ENCODE peak calls at places on chromosome 6, in six cellular contexts. O, B, D, Y, J and T are unnamed samples.

GRCh38 chr6:135299256-135299655 is 118.1 kb downstream of the MYB start:
- ATAC-seq in O (no peak), D (no peak), Y (no peak), J (no peak), B (no peak), T (no peak)

GRCh38 chr6:134720353-134721094 is 229.4 kb downstream of the ALDH8A1 start:
- ATAC-seq in B (peak; percentile 35), J (no peak), D (no peak), O (no peak), Y (peak; percentile 76), T (peak; percentile 43)

GRCh38 chr6:64861039-64861651 is 845.9 kb downstream of the EYS start:
- ATAC-seq in J (no peak), D (no peak), O (no peak), B (no peak), Y (peak; percentile 37), T (peak; percentile 39)

GRCh38 chr6:2124260-2124709 is 121.1 kb downstream of the GMDS start:
- ATAC-seq in O (no peak), J (no peak), D (no peak), B (peak; percentile 27), Y (peak; percentile 58), T (no peak)

GRCh38 chr6:91045152-91045551 is 458.3 kb upstream of the MAP3K7 start:
- ATAC-seq in J (no peak), B (no peak), O (no peak), D (no peak), Y (no peak), T (no peak)

GRCh38 chr6:137230547-137230946 is 11.4 kb upstream of the IFNGR1 start:
- ATAC-seq in O (no peak), B (no peak), D (no peak), Y (peak; percentile 60), J (peak; percentile 57), T (no peak)

GRCh38 chr6:139242457-139243240 is 49.1 kb downstream of the TXLNB start:
- ATAC-seq in Y (no peak), B (no peak), O (no peak), D (no peak), J (no peak), T (no peak)

GRCh38 chr6:34235605-34236422 is 859 bp upstream of the HMGA1 start:
- ATAC-seq in J (peak; percentile 30), O (peak; percentile 75), Y (peak; percentile 58), D (peak; percentile 59), B (peak; percentile 23), T (peak; percentile 24)

GRCh38 chr6:109458774-109459531 is 3.4 kb upstream of the MICAL1 start:
- ATAC-seq in D (peak; percentile 21), O (peak; percentile 68), J (peak; percentile 17), B (no peak), Y (no peak), T (peak; percentile 46)

GRCh38 chr6:150352321-150353296 is 16.2 kb upstream of the IYD start:
- ATAC-seq in B (no peak), D (no peak), J (no peak), Y (no peak), O (no peak), T (no peak)

GRCh38 chr6:26474439-26474881 is 16.7 kb downstream of the BTN2A1 start:
- ATAC-seq in D (peak; percentile 9), O (no peak), J (no peak), Y (no peak), B (no peak), T (peak; percentile 4)

GRCh38 chr6:28003661-28004060 is 46.6 kb downstream of the OR2B6 start:
- ATAC-seq in B (no peak), Y (no peak), J (no peak), D (no peak), O (no peak), T (no peak)

GRCh38 chr6:11434565-11435326 is 102.8 kb upstream of the TMEM170B start:
- ATAC-seq in O (no peak), J (no peak), D (no peak), Y (peak; percentile 92), B (peak; percentile 80), T (no peak)

GRCh38 chr6:52522655-52523054 is 54.2 kb downstream of the TRAM2 start:
- ATAC-seq in B (no peak), D (no peak), J (no peak), Y (no peak), O (no peak), T (no peak)

GRCh38 chr6:110039996-110040383 is 61.9 kb downstream of the GPR6 start:
- ATAC-seq in D (peak; percentile 70), O (peak; percentile 67), Y (peak; percentile 58), B (peak; percentile 57), J (peak; percentile 63), T (peak; percentile 77)

GRCh38 chr6:106966229-106966628 is 8.3 kb downstream of the CD24 start:
- ATAC-seq in D (no peak), J (no peak), B (no peak), O (no peak), Y (no peak), T (no peak)

GRCh38 chr6:25156123-25156522 is 123.1 kb upstream of the CARMIL1 start:
- ATAC-seq in B (no peak), Y (no peak), J (no peak), D (no peak), O (no peak), T (no peak)

GRCh38 chr6:75130784-75131183 is 75.1 kb downstream of the COL12A1 start:
- ATAC-seq in O (no peak), B (no peak), D (no peak), Y (no peak), J (no peak), T (no peak)